ENCODE peak calls at places on chromosome 7, in eight cellular contexts. One of them, this sample, is unnamed.

GRCh38 chr7:41916450-41916927 is 213.6 kb upstream of the INHBA start:
- DNase-seq in OCI-M1: no peak
- DNase-seq in CD8-positive, alpha-beta T cell: no peak
- DNase-seq in left colon: no peak
- DNase-seq in heart left ventricle: no peak
- DNase-seq in stimulated activated CD8-positive, alpha-beta memory T cell treated with anti-CD3 and anti-CD28 coated beads, Interleukin-2, amount 100 ng/mL, for 1 hour: no peak
- DNase-seq in left kidney: peak
- DNase-seq in activated T-cell treated with anti-CD3 and anti-CD28 coated beads, Interleukin-2, amount 50 U/mL, for 72 hours: no peak
- DNase-seq in this sample: no peak

GRCh38 chr7:18541189-18541870 is 45.8 kb downstream of the HDAC9 start:
- DNase-seq in OCI-M1: no peak
- DNase-seq in left colon: no peak
- DNase-seq in activated T-cell treated with anti-CD3 and anti-CD28 coated beads, Interleukin-2, amount 50 U/mL, for 72 hours: no peak
- DNase-seq in CD8-positive, alpha-beta T cell: no peak
- DNase-seq in heart left ventricle: peak
- DNase-seq in stimulated activated CD8-positive, alpha-beta memory T cell treated with anti-CD3 and anti-CD28 coated beads, Interleukin-2, amount 100 ng/mL, for 1 hour: no peak
- DNase-seq in left kidney: peak
- DNase-seq in this sample: no peak

GRCh38 chr7:74252893-74253292 is 1.3 kb downstream of the RFC2 start:
- DNase-seq in OCI-M1: no peak
- DNase-seq in activated T-cell treated with anti-CD3 and anti-CD28 coated beads, Interleukin-2, amount 50 U/mL, for 72 hours: no peak
- DNase-seq in left colon: peak
- DNase-seq in heart left ventricle: no peak
- DNase-seq in left kidney: peak
- DNase-seq in stimulated activated CD8-positive, alpha-beta memory T cell treated with anti-CD3 and anti-CD28 coated beads, Interleukin-2, amount 100 ng/mL, for 1 hour: no peak
- DNase-seq in CD8-positive, alpha-beta T cell: no peak
- DNase-seq in this sample: peak

GRCh38 chr7:124086843-124087242 is 54.0 kb upstream of the TMEM229A start:
- DNase-seq in stimulated activated CD8-positive, alpha-beta memory T cell treated with anti-CD3 and anti-CD28 coated beads, Interleukin-2, amount 100 ng/mL, for 1 hour: no peak
- DNase-seq in left kidney: no peak
- DNase-seq in OCI-M1: no peak
- DNase-seq in heart left ventricle: no peak
- DNase-seq in left colon: no peak
- DNase-seq in CD8-positive, alpha-beta T cell: no peak
- DNase-seq in activated T-cell treated with anti-CD3 and anti-CD28 coated beads, Interleukin-2, amount 50 U/mL, for 72 hours: no peak
- DNase-seq in this sample: no peak

GRCh38 chr7:132455306-132455705 is 121.0 kb downstream of the PLXNA4 start:
- DNase-seq in activated T-cell treated with anti-CD3 and anti-CD28 coated beads, Interleukin-2, amount 50 U/mL, for 72 hours: peak
- DNase-seq in left kidney: no peak
- DNase-seq in stimulated activated CD8-positive, alpha-beta memory T cell treated with anti-CD3 and anti-CD28 coated beads, Interleukin-2, amount 100 ng/mL, for 1 hour: no peak
- DNase-seq in left colon: no peak
- DNase-seq in CD8-positive, alpha-beta T cell: peak
- DNase-seq in OCI-M1: no peak
- DNase-seq in heart left ventricle: no peak
- DNase-seq in this sample: no peak

GRCh38 chr7:2069472-2069860 is 163.3 kb downstream of the MAD1L1 start:
- DNase-seq in OCI-M1: no peak
- DNase-seq in heart left ventricle: no peak
- DNase-seq in left colon: no peak
- DNase-seq in activated T-cell treated with anti-CD3 and anti-CD28 coated beads, Interleukin-2, amount 50 U/mL, for 72 hours: no peak
- DNase-seq in CD8-positive, alpha-beta T cell: no peak
- DNase-seq in stimulated activated CD8-positive, alpha-beta memory T cell treated with anti-CD3 and anti-CD28 coated beads, Interleukin-2, amount 100 ng/mL, for 1 hour: no peak
- DNase-seq in left kidney: peak
- DNase-seq in this sample: no peak

GRCh38 chr7:43954524-43955228 is 28.4 kb downstream of the UBE2D4 start:
- DNase-seq in left colon: peak
- DNase-seq in heart left ventricle: no peak
- DNase-seq in left kidney: peak
- DNase-seq in stimulated activated CD8-positive, alpha-beta memory T cell treated with anti-CD3 and anti-CD28 coated beads, Interleukin-2, amount 100 ng/mL, for 1 hour: no peak
- DNase-seq in CD8-positive, alpha-beta T cell: no peak
- DNase-seq in activated T-cell treated with anti-CD3 and anti-CD28 coated beads, Interleukin-2, amount 50 U/mL, for 72 hours: no peak
- DNase-seq in OCI-M1: peak
- DNase-seq in this sample: no peak

GRCh38 chr7:74344128-74344496 is 54.9 kb downstream of the CLIP2 start:
- DNase-seq in left kidney: no peak
- DNase-seq in left colon: no peak
- DNase-seq in heart left ventricle: no peak
- DNase-seq in activated T-cell treated with anti-CD3 and anti-CD28 coated beads, Interleukin-2, amount 50 U/mL, for 72 hours: no peak
- DNase-seq in stimulated activated CD8-positive, alpha-beta memory T cell treated with anti-CD3 and anti-CD28 coated beads, Interleukin-2, amount 100 ng/mL, for 1 hour: no peak
- DNase-seq in OCI-M1: no peak
- DNase-seq in CD8-positive, alpha-beta T cell: no peak
- DNase-seq in this sample: no peak

GRCh38 chr7:114050571-114050970 is 131.8 kb upstream of the PPP1R3A start:
- DNase-seq in left colon: no peak
- DNase-seq in left kidney: no peak
- DNase-seq in stimulated activated CD8-positive, alpha-beta memory T cell treated with anti-CD3 and anti-CD28 coated beads, Interleukin-2, amount 100 ng/mL, for 1 hour: no peak
- DNase-seq in activated T-cell treated with anti-CD3 and anti-CD28 coated beads, Interleukin-2, amount 50 U/mL, for 72 hours: no peak
- DNase-seq in heart left ventricle: no peak
- DNase-seq in CD8-positive, alpha-beta T cell: no peak
- DNase-seq in OCI-M1: no peak
- DNase-seq in this sample: no peak

GRCh38 chr7:136405931-136406777 is 429.0 kb upstream of the MTPN start:
- DNase-seq in CD8-positive, alpha-beta T cell: peak
- DNase-seq in left colon: no peak
- DNase-seq in left kidney: peak
- DNase-seq in stimulated activated CD8-positive, alpha-beta memory T cell treated with anti-CD3 and anti-CD28 coated beads, Interleukin-2, amount 100 ng/mL, for 1 hour: no peak
- DNase-seq in heart left ventricle: no peak
- DNase-seq in activated T-cell treated with anti-CD3 and anti-CD28 coated beads, Interleukin-2, amount 50 U/mL, for 72 hours: peak
- DNase-seq in OCI-M1: peak
- DNase-seq in this sample: peak

GRCh38 chr7:577971-578370 is 58.3 kb upstream of the PDGFA start:
- DNase-seq in stimulated activated CD8-positive, alpha-beta memory T cell treated with anti-CD3 and anti-CD28 coated beads, Interleukin-2, amount 100 ng/mL, for 1 hour: no peak
- DNase-seq in OCI-M1: no peak
- DNase-seq in activated T-cell treated with anti-CD3 and anti-CD28 coated beads, Interleukin-2, amount 50 U/mL, for 72 hours: no peak
- DNase-seq in CD8-positive, alpha-beta T cell: no peak
- DNase-seq in left colon: no peak
- DNase-seq in heart left ventricle: no peak
- DNase-seq in left kidney: peak
- DNase-seq in this sample: no peak

GRCh38 chr7:102890292-102890970 is 22.4 kb upstream of the LRRC17 start:
- DNase-seq in stimulated activated CD8-positive, alpha-beta memory T cell treated with anti-CD3 and anti-CD28 coated beads, Interleukin-2, amount 100 ng/mL, for 1 hour: no peak
- DNase-seq in CD8-positive, alpha-beta T cell: no peak
- DNase-seq in left colon: no peak
- DNase-seq in left kidney: peak
- DNase-seq in activated T-cell treated with anti-CD3 and anti-CD28 coated beads, Interleukin-2, amount 50 U/mL, for 72 hours: no peak
- DNase-seq in heart left ventricle: peak
- DNase-seq in OCI-M1: peak
- DNase-seq in this sample: no peak

GRCh38 chr7:128020161-128020560 is 11.1 kb downstream of the LRRC4 start:
- DNase-seq in stimulated activated CD8-positive, alpha-beta memory T cell treated with anti-CD3 and anti-CD28 coated beads, Interleukin-2, amount 100 ng/mL, for 1 hour: no peak
- DNase-seq in left kidney: no peak
- DNase-seq in heart left ventricle: no peak
- DNase-seq in activated T-cell treated with anti-CD3 and anti-CD28 coated beads, Interleukin-2, amount 50 U/mL, for 72 hours: peak
- DNase-seq in OCI-M1: peak
- DNase-seq in left colon: no peak
- DNase-seq in CD8-positive, alpha-beta T cell: no peak
- DNase-seq in this sample: no peak

GRCh38 chr7:108735814-108736213 is 166.1 kb downstream of the DNAJB9 start:
- DNase-seq in heart left ventricle: no peak
- DNase-seq in left kidney: no peak
- DNase-seq in activated T-cell treated with anti-CD3 and anti-CD28 coated beads, Interleukin-2, amount 50 U/mL, for 72 hours: no peak
- DNase-seq in CD8-positive, alpha-beta T cell: no peak
- DNase-seq in stimulated activated CD8-positive, alpha-beta memory T cell treated with anti-CD3 and anti-CD28 coated beads, Interleukin-2, amount 100 ng/mL, for 1 hour: no peak
- DNase-seq in OCI-M1: no peak
- DNase-seq in left colon: no peak
- DNase-seq in this sample: no peak

GRCh38 chr7:100122067-100122466 is 2.6 kb downstream of the CNPY4 start:
- DNase-seq in activated T-cell treated with anti-CD3 and anti-CD28 coated beads, Interleukin-2, amount 50 U/mL, for 72 hours: no peak
- DNase-seq in stimulated activated CD8-positive, alpha-beta memory T cell treated with anti-CD3 and anti-CD28 coated beads, Interleukin-2, amount 100 ng/mL, for 1 hour: no peak
- DNase-seq in left kidney: no peak
- DNase-seq in heart left ventricle: no peak
- DNase-seq in CD8-positive, alpha-beta T cell: no peak
- DNase-seq in left colon: no peak
- DNase-seq in OCI-M1: no peak
- DNase-seq in this sample: peak

GRCh38 chr7:264541-265191 is 25.3 kb upstream of the FOXL3 start:
- DNase-seq in activated T-cell treated with anti-CD3 and anti-CD28 coated beads, Interleukin-2, amount 50 U/mL, for 72 hours: no peak
- DNase-seq in stimulated activated CD8-positive, alpha-beta memory T cell treated with anti-CD3 and anti-CD28 coated beads, Interleukin-2, amount 100 ng/mL, for 1 hour: no peak
- DNase-seq in OCI-M1: no peak
- DNase-seq in left colon: peak
- DNase-seq in CD8-positive, alpha-beta T cell: no peak
- DNase-seq in heart left ventricle: no peak
- DNase-seq in left kidney: no peak
- DNase-seq in this sample: peak

GRCh38 chr7:55288070-55288824 is 76.9 kb upstream of the LANCL2 start:
- DNase-seq in heart left ventricle: no peak
- DNase-seq in left kidney: no peak
- DNase-seq in OCI-M1: no peak
- DNase-seq in stimulated activated CD8-positive, alpha-beta memory T cell treated with anti-CD3 and anti-CD28 coated beads, Interleukin-2, amount 100 ng/mL, for 1 hour: no peak
- DNase-seq in left colon: no peak
- DNase-seq in CD8-positive, alpha-beta T cell: no peak
- DNase-seq in activated T-cell treated with anti-CD3 and anti-CD28 coated beads, Interleukin-2, amount 50 U/mL, for 72 hours: no peak
- DNase-seq in this sample: no peak

GRCh38 chr7:96484845-96485244 is 162.9 kb upstream of the SLC25A13 start:
- DNase-seq in OCI-M1: no peak
- DNase-seq in CD8-positive, alpha-beta T cell: no peak
- DNase-seq in heart left ventricle: no peak
- DNase-seq in left colon: no peak
- DNase-seq in stimulated activated CD8-positive, alpha-beta memory T cell treated with anti-CD3 and anti-CD28 coated beads, Interleukin-2, amount 100 ng/mL, for 1 hour: no peak
- DNase-seq in activated T-cell treated with anti-CD3 and anti-CD28 coated beads, Interleukin-2, amount 50 U/mL, for 72 hours: no peak
- DNase-seq in left kidney: no peak
- DNase-seq in this sample: no peak

GRCh38 chr7:91517408-91517807 is 253.2 kb downstream of the FZD1 start:
- DNase-seq in CD8-positive, alpha-beta T cell: no peak
- DNase-seq in left colon: no peak
- DNase-seq in activated T-cell treated with anti-CD3 and anti-CD28 coated beads, Interleukin-2, amount 50 U/mL, for 72 hours: no peak
- DNase-seq in left kidney: peak
- DNase-seq in stimulated activated CD8-positive, alpha-beta memory T cell treated with anti-CD3 and anti-CD28 coated beads, Interleukin-2, amount 100 ng/mL, for 1 hour: no peak
- DNase-seq in heart left ventricle: no peak
- DNase-seq in OCI-M1: no peak
- DNase-seq in this sample: no peak

GRCh38 chr7:29105191-29105590 is 41.1 kb downstream of the CPVL start:
- DNase-seq in activated T-cell treated with anti-CD3 and anti-CD28 coated beads, Interleukin-2, amount 50 U/mL, for 72 hours: no peak
- DNase-seq in heart left ventricle: no peak
- DNase-seq in left colon: no peak
- DNase-seq in CD8-positive, alpha-beta T cell: no peak
- DNase-seq in stimulated activated CD8-positive, alpha-beta memory T cell treated with anti-CD3 and anti-CD28 coated beads, Interleukin-2, amount 100 ng/mL, for 1 hour: no peak
- DNase-seq in OCI-M1: no peak
- DNase-seq in left kidney: no peak
- DNase-seq in this sample: no peak

GRCh38 chr7:1659696-1660095 is 10.4 kb upstream of the ELFN1 start:
- DNase-seq in activated T-cell treated with anti-CD3 and anti-CD28 coated beads, Interleukin-2, amount 50 U/mL, for 72 hours: no peak
- DNase-seq in CD8-positive, alpha-beta T cell: no peak
- DNase-seq in left colon: no peak
- DNase-seq in left kidney: no peak
- DNase-seq in OCI-M1: no peak
- DNase-seq in stimulated activated CD8-positive, alpha-beta memory T cell treated with anti-CD3 and anti-CD28 coated beads, Interleukin-2, amount 100 ng/mL, for 1 hour: no peak
- DNase-seq in heart left ventricle: no peak
- DNase-seq in this sample: no peak